ENCODE peak calls at places on chromosomes 6 and 20, in ten cellular contexts. F is fibroblast of lung, S is IMR-90, M is hepatocyte, T is GM23248, X is H9, K is PC-3, U is MM.1S, W is osteoblast, N is neural progenitor cell. I is an unnamed sample. For H3K27me3 and H3K4me1, the result is how much of the 10 kb centered on the place peaks cover.

GRCh38 chr6:31001489-31001888 is 8.8 kb upstream of the MUC22 start:
- DNase-seq in F (no peak), S (no peak), M (no peak), T (no peak), X (no peak), K (no peak), U (no peak), W (no peak), N (no peak), I (no peak)

GRCh38 chr6:170199716-170200115 is 91.2 kb downstream of the DLL1 start:
- DNase-seq in F (no peak), S (no peak), M (no peak), T (no peak), X (no peak), K (no peak), U (no peak), W (no peak), N (no peak), I (no peak)

GRCh38 chr20:34249291-34249690 is 8.1 kb downstream of the ASIP start:
- DNase-seq in F (peak), S (peak), M (no peak), T (peak), X (no peak), K (no peak), U (peak), W (no peak), N (no peak), I (no peak)

GRCh38 chr20:23125625-23126191 is 39.6 kb upstream of the CD93 start:
- DNase-seq in F (peak), S (peak), M (peak), T (peak), X (no peak), K (no peak), U (no peak), W (peak), N (no peak), I (no peak)

GRCh38 chr20:62111148-62111547 is 11.1 kb upstream of the LSM14B start:
- DNase-seq in F (no peak), S (no peak), M (no peak), T (no peak), X (no peak), K (no peak), U (no peak), W (peak), N (no peak), I (no peak)

GRCh38 chr6:84766796-84767590 is 2.6 kb upstream of the TBX18 start:
- DNase-seq in F (no peak), S (no peak), M (no peak), T (no peak), X (peak), K (no peak), U (no peak), W (peak), N (peak), I (no peak)

GRCh38 chr6:109308018-109308492 is 74.2 kb downstream of the CD164 start:
- DNase-seq in F (peak), S (peak), M (peak), T (peak), X (no peak), K (peak), U (no peak), W (peak), N (no peak), I (no peak)

GRCh38 chr6:129267028-129267427 is 384.1 kb downstream of the LAMA2 start:
- DNase-seq in F (no peak), S (no peak), M (no peak), T (no peak), X (no peak), K (no peak), U (no peak), W (no peak), N (peak), I (no peak)

GRCh38 chr20:48126227-48126740 is 341.0 kb upstream of the SULF2 start:
- DNase-seq in F (no peak), S (no peak), M (peak), T (no peak), X (no peak), K (no peak), U (no peak), W (no peak), N (no peak), I (no peak)

GRCh38 chr6:153145591-153145990 is 14.5 kb upstream of the RGS17 start:
- DNase-seq in F (no peak), S (no peak), M (no peak), T (no peak), X (peak), K (no peak), U (peak), W (no peak), N (no peak), I (no peak)

GRCh38 chr6:44712353-44713147 is 325.0 kb downstream of the CDC5L start:
- DNase-seq in F (peak), S (no peak), M (no peak), T (no peak), X (no peak), K (no peak), U (no peak), W (no peak), N (no peak), I (no peak)

GRCh38 chr6:144064831-144065668 is 30.3 kb downstream of the SF3B5 start:
- DNase-seq in F (peak), S (no peak), M (peak), T (peak), X (no peak), K (no peak), U (no peak), W (peak), N (peak), I (no peak)

GRCh38 chr20:45253260-45253659 is 1.1 kb downstream of the SLPI start:
- DNase-seq in F (no peak), S (no peak), M (no peak), T (no peak), X (no peak), K (peak), U (no peak), W (no peak), N (no peak), I (no peak)

GRCh38 chr6:27507041-27507956 is 34.4 kb upstream of the ZNF184 start:
- DNase-seq in F (no peak), S (no peak), M (no peak), T (no peak), X (no peak), K (no peak), U (no peak), W (no peak), N (no peak), I (no peak)

GRCh38 chr20:37941332-37941731 is 38.4 kb downstream of the VSTM2L start:
- DNase-seq in F (no peak), S (no peak), M (no peak), T (no peak), X (peak), K (peak), U (no peak), W (peak), N (peak), I (no peak)

GRCh38 chr6:105326838-105327745 is 75.8 kb downstream of the PREP start:
- DNase-seq in F (peak), S (peak), M (no peak), T (peak), X (no peak), K (peak), U (no peak), W (no peak), N (no peak), I (no peak)

GRCh38 chr6:155412335-155412734 is 43.3 kb downstream of the NOX3 start:
- DNase-seq in F (peak), S (peak), M (no peak), T (peak), X (no peak), K (no peak), U (no peak), W (no peak), N (peak), I (no peak)

GRCh38 chr6:32105433-32105832 is 3.7 kb downstream of the TNXB start:
- DNase-seq in F (no peak), S (peak), M (no peak), T (peak), X (no peak), K (peak), U (no peak), W (peak), N (no peak), I (no peak)

GRCh38 chr6:148324297-148325007 is 18.2 kb upstream of the SASH1 start:
- DNase-seq in F (peak), S (peak), M (no peak), T (peak), X (no peak), K (peak), U (no peak), W (peak), N (no peak), I (no peak)

GRCh38 chr6:5587648-5588047 is 326.3 kb downstream of the FARS2 start:
- DNase-seq in F (no peak), S (no peak), M (no peak), T (no peak), X (no peak), K (no peak), U (no peak), W (no peak), N (no peak), I (no peak)

GRCh38 chr20:62761058-62761758 is 35.1 kb upstream of the MRGBP start:
- DNase-seq in F (peak), S (no peak), M (no peak), T (peak), X (no peak), K (no peak), U (no peak), W (peak), N (no peak), I (no peak)

GRCh38 chr20:54067606-54068174 is 2.7 kb downstream of the BCAS1 start:
- DNase-seq in F (peak), S (no peak), M (peak), T (peak), X (peak), K (peak), U (peak), W (peak), N (no peak), I (peak)

GRCh38 chr6:10518461-10519216 is 2.5 kb upstream of the GCNT2 start:
- DNase-seq in F (peak), S (peak), M (peak), T (peak), X (no peak), K (peak), U (no peak), W (no peak), N (no peak), I (no peak)
- H3K4me2 ChIP-seq in F (no peak), S (no peak), M (no peak), T (no peak), X (no peak), K (peak), U (no peak), W (no peak), N (no peak), I (peak)

DNA sequence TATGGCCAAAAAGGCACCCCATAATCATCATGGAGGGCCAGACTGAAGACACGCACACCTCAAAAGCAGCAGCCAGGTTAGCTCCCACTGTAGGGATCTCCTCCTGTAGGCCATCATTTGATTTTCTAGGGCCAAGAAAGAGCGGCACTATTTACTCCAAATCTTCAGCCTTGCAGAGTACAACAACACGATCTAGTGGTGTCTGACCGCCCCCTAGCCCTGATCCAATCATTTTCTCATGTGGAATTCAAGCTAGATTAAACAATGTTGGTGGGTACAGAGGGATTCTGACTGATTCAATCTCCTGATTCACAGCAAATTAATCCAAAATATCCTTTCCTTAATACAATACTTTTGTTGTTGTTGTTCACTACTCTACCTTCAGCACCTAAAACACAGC is 12.5 kb downstream of the GNAS-AS1 start:
- DNase-seq in F (no peak), S (no peak), M (no peak), T (no peak), X (no peak), K (no peak), U (no peak), W (no peak), N (no peak), I (no peak)
- H3K27me3 ChIP-seq in F (under half), S (under half), M (half or more), T (under half), X (under half), K (under half), U (half or more), W (under half), N (under half), I (under half)

DNA sequence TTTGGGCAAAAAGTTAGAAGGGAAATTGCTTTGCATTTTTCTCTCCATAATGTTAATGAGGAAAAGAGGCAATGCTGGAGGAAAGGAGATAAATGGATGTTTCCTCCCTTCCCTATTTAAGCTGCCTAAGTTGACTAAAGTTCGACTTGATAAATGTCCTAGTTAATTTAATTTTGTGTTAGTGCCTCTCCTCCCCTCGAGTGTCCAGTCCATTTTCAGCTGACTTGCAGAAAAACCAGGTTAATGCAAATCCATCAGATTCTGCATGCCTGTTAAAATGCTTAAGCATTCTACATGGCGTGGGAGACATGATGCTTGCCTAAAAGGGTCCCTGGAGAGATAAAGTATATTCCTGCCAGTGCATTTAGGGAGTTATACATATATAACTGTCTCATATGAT is 30.2 kb downstream of the JARID2 start:
- DNase-seq in F (no peak), S (no peak), M (no peak), T (no peak), X (no peak), K (no peak), U (no peak), W (no peak), N (no peak), I (no peak)
- H3K4me1 ChIP-seq in F (under half), S (under half), M (under half), T (under half), X (under half), K (under half), U (under half), W (under half), N (under half), I (under half)

GRCh38 chr20:17109307-17109706 is 117.5 kb upstream of the PCSK2 start:
- DNase-seq in F (no peak), S (no peak), M (no peak), T (no peak), X (no peak), K (no peak), U (no peak), W (no peak), N (no peak), I (no peak)

GRCh38 chr20:17108896-17109295 is 117.9 kb upstream of the PCSK2 start:
- DNase-seq in F (no peak), S (no peak), M (no peak), T (no peak), X (no peak), K (no peak), U (no peak), W (no peak), N (no peak), I (no peak)

DNA sequence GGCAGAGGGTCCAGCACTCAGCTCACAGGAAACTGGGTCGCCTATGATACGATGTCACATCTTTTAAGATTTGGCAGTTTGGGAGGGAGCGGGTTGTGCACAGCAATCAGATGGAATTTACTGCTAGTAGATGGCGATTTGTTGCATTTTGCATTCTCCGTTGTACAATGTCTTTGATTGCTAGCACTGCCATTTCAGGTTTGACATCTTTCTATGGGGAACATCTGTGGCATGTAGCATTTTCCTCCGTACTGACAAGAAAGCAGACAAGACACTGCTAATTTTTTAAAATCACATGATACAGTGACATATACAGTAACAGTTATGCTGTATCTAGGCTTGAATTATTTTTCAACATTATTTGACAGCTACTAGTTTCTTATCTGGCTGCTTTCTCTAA is 119.7 kb upstream of the PCSK2 start:
- DNase-seq in F (no peak), S (no peak), M (no peak), T (no peak), X (no peak), K (no peak), U (no peak), W (no peak), N (no peak), I (no peak)
- H3K4me2 ChIP-seq in F (no peak), S (no peak), M (no peak), T (no peak), X (no peak), K (no peak), U (no peak), W (no peak), N (no peak), I (no peak)

GRCh38 chr20:50267041-50267865 is 76.6 kb downstream of the CEBPB start:
- DNase-seq in F (peak), S (peak), M (peak), T (peak), X (peak), K (peak), U (no peak), W (peak), N (peak), I (no peak)
- H3K27me3 ChIP-seq in F (under half), S (under half), M (under half), T (under half), X (under half), K (under half), U (half or more), W (under half), N (under half), I (under half)

GRCh38 chr6:88266126-88266525 is 100.0 kb upstream of the CNR1 start:
- DNase-seq in F (no peak), S (no peak), M (no peak), T (no peak), X (no peak), K (no peak), U (no peak), W (no peak), N (no peak), I (no peak)
- H3K4me1 ChIP-seq in F (under half), S (under half), M (under half), T (under half), X (under half), K (under half), U (under half), W (under half), N (under half), I (under half)

GRCh38 chr6:43243649-43244321 is 504 bp downstream of the TTBK1 start:
- DNase-seq in F (no peak), S (no peak), M (no peak), T (no peak), X (peak), K (no peak), U (no peak), W (peak), N (no peak), I (no peak)

GRCh38 chr6:43248107-43248506 is 4.8 kb downstream of the TTBK1 start:
- DNase-seq in F (no peak), S (no peak), M (no peak), T (no peak), X (no peak), K (no peak), U (no peak), W (peak), N (no peak), I (no peak)

GRCh38 chr6:43246301-43247114 is 3.2 kb downstream of the TTBK1 start:
- DNase-seq in F (no peak), S (no peak), M (peak), T (no peak), X (peak), K (no peak), U (peak), W (peak), N (peak), I (no peak)

GRCh38 chr6:43248791-43249190 is 5.5 kb downstream of the TTBK1 start:
- DNase-seq in F (no peak), S (no peak), M (no peak), T (no peak), X (no peak), K (no peak), U (no peak), W (peak), N (no peak), I (no peak)

GRCh38 chr6:43247115-43247999 is 4.1 kb downstream of the TTBK1 start:
- DNase-seq in F (peak), S (peak), M (peak), T (peak), X (peak), K (peak), U (peak), W (peak), N (peak), I (no peak)
- H3K4me2 ChIP-seq in F (peak), S (peak), M (peak), T (peak), X (peak), K (peak), U (peak), W (peak), N (peak), I (peak)